ENCODE peak calls at places on chromosomes 16 and 17, in six cellular contexts. W, R, A, F, D and B are unnamed samples.

GRCh38 chr16:50093607-50094570 is 28.1 kb downstream of the HEATR3 start:
- DNase-seq in W (no peak), R (peak), A (peak), F (no peak), D (no peak), B (peak)

GRCh38 chr17:47131761-47132160 is 57.3 kb downstream of the CDC27 start:
- DNase-seq in W (no peak), R (no peak), A (no peak), F (no peak), D (no peak), B (no peak)

GRCh38 chr17:61495161-61495857 is 43.1 kb downstream of the TBX4 start:
- DNase-seq in W (peak), R (no peak), A (peak), F (no peak), D (no peak), B (no peak)

GRCh38 chr16:23148513-23149266 is 562 bp downstream of the USP31 start:
- DNase-seq in W (peak), R (peak), A (peak), F (no peak), D (no peak), B (peak)

GRCh38 chr17:45942284-45942683 is 47.9 kb downstream of the MAPT start:
- DNase-seq in W (no peak), R (no peak), A (no peak), F (no peak), D (no peak), B (peak)

GRCh38 chr16:15880434-15880833 is 8.0 kb downstream of the CEP20 start:
- DNase-seq in W (no peak), R (no peak), A (no peak), F (no peak), D (no peak), B (no peak)

GRCh38 chr16:57732011-57732410 is 3.6 kb upstream of the KATNB1 start:
- DNase-seq in W (peak), R (no peak), A (no peak), F (no peak), D (no peak), B (no peak)

GRCh38 chr16:75116081-75116910 is at the start of gene LDHD:
- DNase-seq in W (peak), R (peak), A (peak), F (no peak), D (no peak), B (peak)

GRCh38 chr17:69159418-69159817 is 17.7 kb upstream of the ABCA6 start:
- DNase-seq in W (no peak), R (no peak), A (no peak), F (no peak), D (no peak), B (no peak)

GRCh38 chr17:292531-293382 is 59.9 kb downstream of the RPH3AL start:
- DNase-seq in W (no peak), R (no peak), A (no peak), F (no peak), D (no peak), B (no peak)

GRCh38 chr16:30184430-30185140 is 1.2 kb downstream of the CORO1A start:
- DNase-seq in W (no peak), R (peak), A (peak), F (no peak), D (no peak), B (peak)

GRCh38 chr16:67542464-67542863 is 13.8 kb downstream of the RIPOR1 start:
- DNase-seq in W (peak), R (peak), A (no peak), F (no peak), D (no peak), B (peak)

GRCh38 chr17:56774650-56775049 is 59.1 kb downstream of the C17orf67 start:
- DNase-seq in W (no peak), R (no peak), A (no peak), F (no peak), D (no peak), B (no peak)

GRCh38 chr16:84484579-84485254 is 19.7 kb downstream of the MEAK7 start:
- DNase-seq in W (peak), R (peak), A (peak), F (no peak), D (peak), B (peak)

GRCh38 chr16:31460582-31461002 is 1.3 kb downstream of the ARMC5 start:
- DNase-seq in W (peak), R (no peak), A (peak), F (no peak), D (peak), B (no peak)

GRCh38 chr16:46775214-46775613 is 27.1 kb upstream of the MYLK3 start:
- DNase-seq in W (no peak), R (no peak), A (no peak), F (no peak), D (no peak), B (no peak)

GRCh38 chr16:4301177-4301576 is 14.7 kb upstream of the GLIS2 start:
- DNase-seq in W (no peak), R (no peak), A (no peak), F (no peak), D (no peak), B (no peak)

GRCh38 chr17:39404542-39405378 is 3.3 kb upstream of the FBXL20 start:
- DNase-seq in W (peak), R (no peak), A (no peak), F (no peak), D (peak), B (no peak)

GRCh38 chr17:64146418-64147109 is 16.6 kb upstream of the ERN1 start:
- DNase-seq in W (peak), R (peak), A (peak), F (no peak), D (no peak), B (peak)

GRCh38 chr16:80932725-80933124 is 74.0 kb downstream of the CMC2 start:
- DNase-seq in W (peak), R (peak), A (no peak), F (no peak), D (no peak), B (peak)

GRCh38 chr16:59848314-59848713 is 1114.2 kb upstream of the GOT2 start:
- DNase-seq in W (no peak), R (no peak), A (no peak), F (no peak), D (no peak), B (no peak)

GRCh38 chr17:36183001-36183810 is 6.8 kb upstream of the TBC1D3B start:
- DNase-seq in W (peak), R (no peak), A (peak), F (no peak), D (peak), B (peak)

GRCh38 chr17:8372422-8372821 is 4.1 kb downstream of the KRABD2 start:
- DNase-seq in W (no peak), R (no peak), A (no peak), F (no peak), D (no peak), B (no peak)

GRCh38 chr17:39898088-39898487 is 20.3 kb downstream of the GSDMB start:
- DNase-seq in W (no peak), R (no peak), A (no peak), F (no peak), D (no peak), B (no peak)

GRCh38 chr17:35898283-35899070 is 18.3 kb upstream of the CCL5 start:
- DNase-seq in W (no peak), R (peak), A (peak), F (no peak), D (no peak), B (peak)

GRCh38 chr17:39244016-39244599 is 18.4 kb upstream of the STAC2 start:
- DNase-seq in W (no peak), R (no peak), A (no peak), F (no peak), D (no peak), B (no peak)

GRCh38 chr17:33112763-33113162 is 121.1 kb downstream of the SPACA3 start:
- DNase-seq in W (peak), R (no peak), A (no peak), F (no peak), D (no peak), B (no peak)

GRCh38 chr16:25007284-25007984 is 7.7 kb downstream of the ARHGAP17 start:
- DNase-seq in W (peak), R (no peak), A (no peak), F (no peak), D (no peak), B (no peak)

GRCh38 chr16:89915303-89916232 is 3.1 kb upstream of the MC1R start:
- DNase-seq in W (no peak), R (no peak), A (no peak), F (no peak), D (no peak), B (no peak)

GRCh38 chr16:919658-920631 is 50.8 kb downstream of the LMF1 start:
- DNase-seq in W (peak), R (no peak), A (no peak), F (no peak), D (no peak), B (no peak)

GRCh38 chr16:57964157-57964700 is 6.7 kb downstream of the CNGB1 start:
- DNase-seq in W (no peak), R (no peak), A (no peak), F (no peak), D (no peak), B (no peak)

GRCh38 chr16:49564577-49565224 is 191.1 kb downstream of the C16orf78 start:
- DNase-seq in W (no peak), R (no peak), A (no peak), F (no peak), D (no peak), B (no peak)

GRCh38 chr16:87800497-87800896 is 34.7 kb upstream of the KLHDC4 start:
- DNase-seq in W (no peak), R (no peak), A (no peak), F (no peak), D (no peak), B (no peak)

GRCh38 chr17:38893612-38894011 is 23.8 kb downstream of the LASP1 start:
- DNase-seq in W (no peak), R (no peak), A (no peak), F (no peak), D (no peak), B (no peak)

GRCh38 chr16:89395150-89396142 is 94.9 kb downstream of the ANKRD11 start:
- DNase-seq in W (peak), R (peak), A (peak), F (no peak), D (peak), B (peak)